ENCODE peak calls at places on chromosome 21, in seven cellular contexts. One of them, this sample, is unnamed.

GRCh38 chr21:38992737-38993136 is 187.0 kb downstream of the ETS2 start:
- DNase-seq in A549: no peak
- DNase-seq in tibial nerve: no peak
- DNase-seq in transverse colon: no peak
- DNase-seq in SK-N-SH: no peak
- DNase-seq in HepG2: no peak
- DNase-seq in esophagus muscularis mucosa: no peak
- DNase-seq in this sample: no peak

GRCh38 chr21:31425158-31425557 is 81.1 kb upstream of the TIAM1 start:
- DNase-seq in A549: no peak
- DNase-seq in tibial nerve: no peak
- DNase-seq in transverse colon: no peak
- DNase-seq in SK-N-SH: no peak
- DNase-seq in HepG2: no peak
- DNase-seq in esophagus muscularis mucosa: no peak
- DNase-seq in this sample: no peak

GRCh38 chr21:16908087-16908486 is 604.8 kb upstream of the CXADR start:
- DNase-seq in A549: no peak
- DNase-seq in tibial nerve: no peak
- DNase-seq in transverse colon: no peak
- DNase-seq in SK-N-SH: no peak
- DNase-seq in HepG2: no peak
- DNase-seq in esophagus muscularis mucosa: no peak
- DNase-seq in this sample: no peak

GRCh38 chr21:25809013-25809412 is 74.2 kb downstream of the GABPA start:
- DNase-seq in A549: no peak
- DNase-seq in tibial nerve: no peak
- DNase-seq in transverse colon: no peak
- DNase-seq in SK-N-SH: no peak
- DNase-seq in HepG2: no peak
- DNase-seq in esophagus muscularis mucosa: no peak
- DNase-seq in this sample: no peak

GRCh38 chr21:25956993-25957714 is 213.4 kb downstream of the APP start:
- DNase-seq in A549: no peak
- DNase-seq in tibial nerve: no peak
- DNase-seq in transverse colon: no peak
- DNase-seq in SK-N-SH: no peak
- DNase-seq in HepG2: no peak
- DNase-seq in esophagus muscularis mucosa: no peak
- DNase-seq in this sample: no peak

GRCh38 chr21:38494688-38495087 is 3.6 kb downstream of the ERG start:
- DNase-seq in A549: no peak
- DNase-seq in tibial nerve: no peak
- DNase-seq in transverse colon: no peak
- DNase-seq in SK-N-SH: no peak
- DNase-seq in HepG2: no peak
- DNase-seq in esophagus muscularis mucosa: peak
- DNase-seq in this sample: no peak

GRCh38 chr21:28798798-28799197 is 193.9 kb downstream of the LTN1 start:
- DNase-seq in A549: no peak
- DNase-seq in tibial nerve: no peak
- DNase-seq in transverse colon: no peak
- DNase-seq in SK-N-SH: no peak
- DNase-seq in HepG2: no peak
- DNase-seq in esophagus muscularis mucosa: no peak
- DNase-seq in this sample: no peak

GRCh38 chr21:39483917-39484316 is 32.1 kb downstream of the SH3BGR start:
- DNase-seq in A549: no peak
- DNase-seq in tibial nerve: no peak
- DNase-seq in transverse colon: no peak
- DNase-seq in SK-N-SH: no peak
- DNase-seq in HepG2: no peak
- DNase-seq in esophagus muscularis mucosa: no peak
- DNase-seq in this sample: no peak

GRCh38 chr21:46146856-46147255 is 8.5 kb downstream of the FTCD start:
- DNase-seq in A549: no peak
- DNase-seq in tibial nerve: peak
- DNase-seq in transverse colon: no peak
- DNase-seq in SK-N-SH: no peak
- DNase-seq in HepG2: no peak
- DNase-seq in esophagus muscularis mucosa: no peak
- DNase-seq in this sample: no peak

GRCh38 chr21:18373631-18374030 is 30.0 kb downstream of the TMPRSS15 start:
- DNase-seq in A549: no peak
- DNase-seq in tibial nerve: no peak
- DNase-seq in transverse colon: no peak
- DNase-seq in SK-N-SH: no peak
- DNase-seq in HepG2: no peak
- DNase-seq in esophagus muscularis mucosa: no peak
- DNase-seq in this sample: no peak

GRCh38 chr21:39022901-39023693 is 160.2 kb downstream of the PSMG1 start:
- DNase-seq in A549: no peak
- DNase-seq in tibial nerve: peak
- DNase-seq in transverse colon: no peak
- DNase-seq in SK-N-SH: no peak
- DNase-seq in HepG2: peak
- DNase-seq in esophagus muscularis mucosa: no peak
- DNase-seq in this sample: no peak

GRCh38 chr21:45864436-45864835 is 117.1 kb upstream of the COL6A1 start:
- DNase-seq in A549: no peak
- DNase-seq in tibial nerve: no peak
- DNase-seq in transverse colon: no peak
- DNase-seq in SK-N-SH: no peak
- DNase-seq in HepG2: no peak
- DNase-seq in esophagus muscularis mucosa: no peak
- DNase-seq in this sample: no peak

GRCh38 chr21:45887121-45887611 is 94.4 kb upstream of the COL6A1 start:
- DNase-seq in A549: no peak
- DNase-seq in tibial nerve: no peak
- DNase-seq in transverse colon: no peak
- DNase-seq in SK-N-SH: peak
- DNase-seq in HepG2: no peak
- DNase-seq in esophagus muscularis mucosa: no peak
- DNase-seq in this sample: no peak

GRCh38 chr21:19850157-19850556 is 1148.1 kb upstream of the NCAM2 start:
- DNase-seq in A549: no peak
- DNase-seq in tibial nerve: no peak
- DNase-seq in transverse colon: no peak
- DNase-seq in SK-N-SH: no peak
- DNase-seq in HepG2: no peak
- DNase-seq in esophagus muscularis mucosa: no peak
- DNase-seq in this sample: no peak

GRCh38 chr21:14600569-14601308 is 54.6 kb upstream of the SAMSN1 start:
- DNase-seq in A549: no peak
- DNase-seq in tibial nerve: no peak
- DNase-seq in transverse colon: no peak
- DNase-seq in SK-N-SH: no peak
- DNase-seq in HepG2: no peak
- DNase-seq in esophagus muscularis mucosa: no peak
- DNase-seq in this sample: no peak
- TF ChIP-seq EP300 in A549: no peak
- TF ChIP-seq EP300 in tibial nerve: no peak
- TF ChIP-seq EP300 in transverse colon: no peak
- TF ChIP-seq EP300 in SK-N-SH: no peak
- TF ChIP-seq EP300 in HepG2: no peak
- TF ChIP-seq EP300 in esophagus muscularis mucosa: no peak
- TF ChIP-seq EP300 in this sample: no peak

GRCh38 chr21:43726686-43727570 is 8.0 kb downstream of the PDXK start:
- DNase-seq in A549: no peak
- DNase-seq in tibial nerve: no peak
- DNase-seq in transverse colon: no peak
- DNase-seq in SK-N-SH: no peak
- DNase-seq in HepG2: no peak
- DNase-seq in esophagus muscularis mucosa: no peak
- DNase-seq in this sample: no peak

GRCh38 chr21:43723648-43724047 is 4.7 kb downstream of the PDXK start:
- DNase-seq in A549: no peak
- DNase-seq in tibial nerve: no peak
- DNase-seq in transverse colon: no peak
- DNase-seq in SK-N-SH: no peak
- DNase-seq in HepG2: no peak
- DNase-seq in esophagus muscularis mucosa: no peak
- DNase-seq in this sample: no peak

GRCh38 chr21:43728467-43729390 is 9.8 kb downstream of the PDXK start:
- DNase-seq in A549: peak
- DNase-seq in tibial nerve: peak
- DNase-seq in transverse colon: peak
- DNase-seq in SK-N-SH: peak
- DNase-seq in HepG2: peak
- DNase-seq in esophagus muscularis mucosa: peak
- DNase-seq in this sample: peak

GRCh38 chr21:43731476-43731875 is 12.5 kb downstream of the PDXK start:
- DNase-seq in A549: no peak
- DNase-seq in tibial nerve: no peak
- DNase-seq in transverse colon: no peak
- DNase-seq in SK-N-SH: no peak
- DNase-seq in HepG2: peak
- DNase-seq in esophagus muscularis mucosa: no peak
- DNase-seq in this sample: peak

GRCh38 chr21:43727571-43728466 is 8.9 kb downstream of the PDXK start:
- DNase-seq in A549: peak
- DNase-seq in tibial nerve: no peak
- DNase-seq in transverse colon: no peak
- DNase-seq in SK-N-SH: no peak
- DNase-seq in HepG2: peak
- DNase-seq in esophagus muscularis mucosa: no peak
- DNase-seq in this sample: peak
- TF ChIP-seq EP300 in A549: no peak
- TF ChIP-seq EP300 in tibial nerve: no peak
- TF ChIP-seq EP300 in transverse colon: no peak
- TF ChIP-seq EP300 in SK-N-SH: no peak
- TF ChIP-seq EP300 in HepG2: no peak
- TF ChIP-seq EP300 in esophagus muscularis mucosa: no peak
- TF ChIP-seq EP300 in this sample: no peak

DNA sequence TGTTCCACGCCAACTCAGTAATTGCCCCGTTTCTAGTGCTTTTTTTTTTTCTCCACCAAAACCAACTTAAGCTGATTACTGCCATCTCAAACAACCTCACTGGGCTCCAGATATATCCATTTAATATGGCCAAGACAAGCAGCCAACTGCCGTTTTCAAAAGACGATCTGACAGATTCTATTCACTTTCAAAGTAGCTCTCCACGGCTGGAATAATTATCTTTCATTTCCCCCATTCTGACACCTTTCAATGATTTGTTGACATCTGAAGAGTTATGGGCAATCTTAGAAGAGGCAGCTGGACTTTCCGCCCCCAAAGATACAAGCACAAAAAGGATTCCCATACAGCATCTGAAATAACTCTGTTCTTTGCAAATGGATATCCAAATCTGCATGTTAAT is 56.0 kb downstream of the OLIG1 start:
- DNase-seq in A549: no peak
- DNase-seq in tibial nerve: no peak
- DNase-seq in transverse colon: no peak
- DNase-seq in SK-N-SH: no peak
- DNase-seq in HepG2: no peak
- DNase-seq in esophagus muscularis mucosa: no peak
- DNase-seq in this sample: no peak
- TF ChIP-seq EP300 in A549: no peak
- TF ChIP-seq EP300 in tibial nerve: no peak
- TF ChIP-seq EP300 in transverse colon: no peak
- TF ChIP-seq EP300 in SK-N-SH: no peak
- TF ChIP-seq EP300 in HepG2: no peak
- TF ChIP-seq EP300 in esophagus muscularis mucosa: no peak
- TF ChIP-seq EP300 in this sample: no peak

GRCh38 chr21:44613386-44614155 is 1.7 kb downstream of the KRTAP10-8 start:
- DNase-seq in A549: no peak
- DNase-seq in tibial nerve: no peak
- DNase-seq in transverse colon: no peak
- DNase-seq in SK-N-SH: no peak
- DNase-seq in HepG2: no peak
- DNase-seq in esophagus muscularis mucosa: peak
- DNase-seq in this sample: no peak
- TF ChIP-seq EP300 in A549: no peak
- TF ChIP-seq EP300 in tibial nerve: no peak
- TF ChIP-seq EP300 in transverse colon: no peak
- TF ChIP-seq EP300 in SK-N-SH: no peak
- TF ChIP-seq EP300 in HepG2: no peak
- TF ChIP-seq EP300 in esophagus muscularis mucosa: no peak
- TF ChIP-seq EP300 in this sample: no peak

GRCh38 chr21:37365657-37366487 is 701 bp upstream of the DYRK1A start:
- DNase-seq in A549: peak
- DNase-seq in tibial nerve: peak
- DNase-seq in transverse colon: peak
- DNase-seq in SK-N-SH: no peak
- DNase-seq in HepG2: peak
- DNase-seq in esophagus muscularis mucosa: no peak
- DNase-seq in this sample: peak

GRCh38 chr21:37367758-37368535 is 1.4 kb downstream of the DYRK1A start:
- DNase-seq in A549: no peak
- DNase-seq in tibial nerve: no peak
- DNase-seq in transverse colon: peak
- DNase-seq in SK-N-SH: peak
- DNase-seq in HepG2: no peak
- DNase-seq in esophagus muscularis mucosa: no peak
- DNase-seq in this sample: peak

GRCh38 chr21:37367301-37367757 is 756 bp downstream of the DYRK1A start:
- DNase-seq in A549: no peak
- DNase-seq in tibial nerve: no peak
- DNase-seq in transverse colon: peak
- DNase-seq in SK-N-SH: peak
- DNase-seq in HepG2: no peak
- DNase-seq in esophagus muscularis mucosa: no peak
- DNase-seq in this sample: peak

GRCh38 chr21:37364722-37365121 is 1.9 kb upstream of the DYRK1A start:
- DNase-seq in A549: no peak
- DNase-seq in tibial nerve: no peak
- DNase-seq in transverse colon: no peak
- DNase-seq in SK-N-SH: no peak
- DNase-seq in HepG2: no peak
- DNase-seq in esophagus muscularis mucosa: no peak
- DNase-seq in this sample: no peak

DNA sequence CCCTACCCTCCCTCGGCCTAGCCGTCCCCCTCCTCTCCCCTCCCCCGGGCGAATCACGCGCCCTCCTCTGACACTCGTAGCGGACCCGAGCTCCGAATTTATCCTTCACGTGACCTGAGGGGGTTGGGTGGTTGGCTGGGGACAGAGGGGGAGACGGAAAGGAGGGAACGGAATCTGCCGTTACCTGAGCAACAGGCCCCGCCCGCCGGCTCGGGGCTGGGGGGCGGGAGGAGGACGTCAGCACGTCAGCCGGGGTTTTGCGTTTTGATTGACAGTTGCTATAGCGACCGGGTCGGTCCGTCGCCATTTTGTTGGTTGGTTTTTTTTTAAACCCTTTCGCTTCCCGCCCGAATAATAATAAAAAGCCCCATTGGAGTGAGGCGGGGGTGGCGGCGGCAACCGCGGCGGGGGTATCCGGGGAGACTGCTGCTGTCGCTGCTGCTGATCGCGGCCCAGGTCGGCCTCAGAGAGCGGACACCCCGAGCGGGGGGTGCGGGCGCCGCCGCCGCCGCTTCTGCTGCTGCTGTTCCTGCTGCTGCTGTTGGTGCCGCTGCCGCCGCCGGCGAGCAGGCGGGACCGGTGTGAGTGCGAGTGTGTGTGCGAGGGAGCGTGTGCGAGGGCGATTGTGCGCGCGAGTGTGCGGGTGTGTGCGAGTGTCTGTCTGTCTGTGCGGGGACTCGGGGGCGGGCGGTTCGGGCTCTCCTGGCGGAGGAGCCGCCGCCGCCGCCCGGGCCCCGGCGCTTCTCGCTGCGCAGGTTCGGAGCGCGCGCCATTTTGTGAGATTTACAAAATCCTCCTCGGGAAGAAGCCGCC is at the start of gene DYRK1A:
- DNase-seq in A549: peak
- DNase-seq in tibial nerve: peak
- DNase-seq in transverse colon: peak
- DNase-seq in SK-N-SH: peak
- DNase-seq in HepG2: peak
- DNase-seq in esophagus muscularis mucosa: peak
- DNase-seq in this sample: peak
- TF ChIP-seq EP300 in A549: no peak
- TF ChIP-seq EP300 in tibial nerve: peak
- TF ChIP-seq EP300 in transverse colon: peak
- TF ChIP-seq EP300 in SK-N-SH: no peak
- TF ChIP-seq EP300 in HepG2: peak
- TF ChIP-seq EP300 in esophagus muscularis mucosa: no peak
- TF ChIP-seq EP300 in this sample: no peak

This sample was measured in stomach.